ENCODE peak calls at places on chromosomes 13 and 19, in six cellular contexts. One of them, this sample, is unnamed.

GRCh38 chr13:101139076-101139475 is 277.2 kb downstream of the NALCN start:
- DNase-seq in breast epithelium: no peak
- DNase-seq in activated T-cell treated with anti-CD3 and anti-CD28 coated beads for 1 hour: no peak
- DNase-seq in GM10248: no peak
- DNase-seq in GM19239: no peak
- DNase-seq in bronchial epithelial cell: no peak
- DNase-seq in this sample: no peak

GRCh38 chr19:29308977-29309520 is 96.1 kb upstream of the UQCRFS1 start:
- DNase-seq in bronchial epithelial cell: no peak
- DNase-seq in activated T-cell treated with anti-CD3 and anti-CD28 coated beads for 1 hour: no peak
- DNase-seq in GM10248: no peak
- DNase-seq in breast epithelium: no peak
- DNase-seq in GM19239: no peak
- DNase-seq in this sample: no peak

GRCh38 chr13:22092791-22093545 is 422.1 kb downstream of the FGF9 start:
- DNase-seq in GM19239: no peak
- DNase-seq in bronchial epithelial cell: no peak
- DNase-seq in activated T-cell treated with anti-CD3 and anti-CD28 coated beads for 1 hour: no peak
- DNase-seq in breast epithelium: no peak
- DNase-seq in GM10248: no peak
- DNase-seq in this sample: no peak

GRCh38 chr13:113814435-113814821 is 49.4 kb downstream of the GAS6 start:
- DNase-seq in GM19239: no peak
- DNase-seq in activated T-cell treated with anti-CD3 and anti-CD28 coated beads for 1 hour: no peak
- DNase-seq in breast epithelium: no peak
- DNase-seq in bronchial epithelial cell: no peak
- DNase-seq in GM10248: no peak
- DNase-seq in this sample: no peak

GRCh38 chr19:5932146-5932545 is 18.1 kb downstream of the CAPS start:
- DNase-seq in bronchial epithelial cell: no peak
- DNase-seq in GM10248: no peak
- DNase-seq in GM19239: no peak
- DNase-seq in activated T-cell treated with anti-CD3 and anti-CD28 coated beads for 1 hour: no peak
- DNase-seq in breast epithelium: no peak
- DNase-seq in this sample: no peak

GRCh38 chr19:13149628-13150186 is 468 bp downstream of the STX10 start:
- DNase-seq in GM19239: no peak
- DNase-seq in GM10248: no peak
- DNase-seq in activated T-cell treated with anti-CD3 and anti-CD28 coated beads for 1 hour: no peak
- DNase-seq in breast epithelium: peak; percentile 32
- DNase-seq in bronchial epithelial cell: no peak
- DNase-seq in this sample: no peak

GRCh38 chr19:46081928-46082727 is 41.3 kb upstream of the IGFL4 start:
- DNase-seq in bronchial epithelial cell: peak; percentile 55
- DNase-seq in breast epithelium: no peak
- DNase-seq in GM19239: peak; percentile 29
- DNase-seq in activated T-cell treated with anti-CD3 and anti-CD28 coated beads for 1 hour: no peak
- DNase-seq in GM10248: peak; percentile 51
- DNase-seq in this sample: peak; percentile 2

GRCh38 chr13:33455291-33455690 is 169.7 kb upstream of the STARD13 start:
- DNase-seq in breast epithelium: no peak
- DNase-seq in activated T-cell treated with anti-CD3 and anti-CD28 coated beads for 1 hour: no peak
- DNase-seq in GM19239: no peak
- DNase-seq in bronchial epithelial cell: no peak
- DNase-seq in GM10248: no peak
- DNase-seq in this sample: no peak

GRCh38 chr19:16920816-16921529 is 32.2 kb downstream of the F2RL3 start:
- DNase-seq in GM10248: no peak
- DNase-seq in breast epithelium: no peak
- DNase-seq in activated T-cell treated with anti-CD3 and anti-CD28 coated beads for 1 hour: no peak
- DNase-seq in GM19239: no peak
- DNase-seq in bronchial epithelial cell: peak; percentile 91
- DNase-seq in this sample: no peak

GRCh38 chr13:31965361-31966066 is 66.1 kb upstream of the FRY start:
- DNase-seq in breast epithelium: no peak
- DNase-seq in GM19239: no peak
- DNase-seq in activated T-cell treated with anti-CD3 and anti-CD28 coated beads for 1 hour: no peak
- DNase-seq in GM10248: peak; percentile 46
- DNase-seq in bronchial epithelial cell: peak; percentile 47
- DNase-seq in this sample: no peak

GRCh38 chr13:19597523-19597922 is 35.9 kb upstream of the MPHOSPH8 start:
- DNase-seq in bronchial epithelial cell: peak; percentile 77
- DNase-seq in GM10248: no peak
- DNase-seq in activated T-cell treated with anti-CD3 and anti-CD28 coated beads for 1 hour: no peak
- DNase-seq in GM19239: no peak
- DNase-seq in breast epithelium: no peak
- DNase-seq in this sample: no peak

GRCh38 chr13:87923713-87924112 is 252.5 kb downstream of the SLITRK5 start:
- DNase-seq in activated T-cell treated with anti-CD3 and anti-CD28 coated beads for 1 hour: no peak
- DNase-seq in bronchial epithelial cell: no peak
- DNase-seq in GM10248: no peak
- DNase-seq in GM19239: no peak
- DNase-seq in breast epithelium: no peak
- DNase-seq in this sample: no peak

GRCh38 chr19:39078436-39079200 is 5.5 kb upstream of the ACP7 start:
- DNase-seq in breast epithelium: no peak
- DNase-seq in activated T-cell treated with anti-CD3 and anti-CD28 coated beads for 1 hour: no peak
- DNase-seq in GM19239: no peak
- DNase-seq in bronchial epithelial cell: peak; percentile 98
- DNase-seq in GM10248: no peak
- DNase-seq in this sample: no peak

GRCh38 chr13:26498524-26499208 is 58.8 kb upstream of the WASF3 start:
- DNase-seq in breast epithelium: no peak
- DNase-seq in GM10248: no peak
- DNase-seq in GM19239: no peak
- DNase-seq in bronchial epithelial cell: peak; percentile 7
- DNase-seq in activated T-cell treated with anti-CD3 and anti-CD28 coated beads for 1 hour: no peak
- DNase-seq in this sample: no peak

GRCh38 chr19:47511681-47512080 is 3.2 kb downstream of the NAPA start:
- DNase-seq in activated T-cell treated with anti-CD3 and anti-CD28 coated beads for 1 hour: no peak
- DNase-seq in breast epithelium: no peak
- DNase-seq in bronchial epithelial cell: no peak
- DNase-seq in GM19239: no peak
- DNase-seq in GM10248: no peak
- DNase-seq in this sample: no peak

GRCh38 chr13:44920013-44920412 is 69.3 kb downstream of the NUFIP1 start:
- DNase-seq in bronchial epithelial cell: no peak
- DNase-seq in activated T-cell treated with anti-CD3 and anti-CD28 coated beads for 1 hour: no peak
- DNase-seq in breast epithelium: no peak
- DNase-seq in GM19239: no peak
- DNase-seq in GM10248: no peak
- DNase-seq in this sample: no peak

GRCh38 chr19:934865-935422 is 9.1 kb downstream of the ARID3A start:
- DNase-seq in breast epithelium: peak; percentile 86
- DNase-seq in GM10248: no peak
- DNase-seq in activated T-cell treated with anti-CD3 and anti-CD28 coated beads for 1 hour: no peak
- DNase-seq in GM19239: no peak
- DNase-seq in bronchial epithelial cell: no peak
- DNase-seq in this sample: no peak

GRCh38 chr19:30286378-30286777 is 85.8 kb upstream of the ZNF536 start:
- DNase-seq in bronchial epithelial cell: no peak
- DNase-seq in GM10248: no peak
- DNase-seq in GM19239: no peak
- DNase-seq in activated T-cell treated with anti-CD3 and anti-CD28 coated beads for 1 hour: no peak
- DNase-seq in breast epithelium: no peak
- DNase-seq in this sample: no peak

GRCh38 chr19:57830071-57830602 is at the start of gene ZNF587B:
- DNase-seq in GM10248: no peak
- DNase-seq in activated T-cell treated with anti-CD3 and anti-CD28 coated beads for 1 hour: peak; percentile 19
- DNase-seq in bronchial epithelial cell: peak; percentile 78
- DNase-seq in breast epithelium: peak; percentile 62
- DNase-seq in GM19239: no peak
- DNase-seq in this sample: no peak

GRCh38 chr19:55492362-55492944 is 4.2 kb downstream of the SSC5D start:
- DNase-seq in GM10248: no peak
- DNase-seq in breast epithelium: no peak
- DNase-seq in activated T-cell treated with anti-CD3 and anti-CD28 coated beads for 1 hour: no peak
- DNase-seq in bronchial epithelial cell: no peak
- DNase-seq in GM19239: no peak
- DNase-seq in this sample: no peak

This sample was measured in T-helper 1 cell.